ENCODE peak calls at places on chromosomes 4 and X, in nine cellular contexts. V is suprapubic skin; Y is NCI-H82; K is iris pigment epithelial cell; W is NCI-H1436; R is CD8-positive, alpha-beta T cell; N is activated T-cell treated with anti-CD3 and anti-CD28 coated beads for 1 hour; F is astrocyte of the spinal cord; H is stimulated activated CD8-positive, alpha-beta memory T cell treated with anti-CD3 and anti-CD28 coated beads, Interleukin-12 subunit alpha, Interleukin-12 subunit beta, amount 100 ng/mL, for 4 hours. D is an unnamed sample.
A peak's percentile ranks its signal among the peaks of the same experiment; 100 is the strongest.

GRCh38 chr4:117225441-117225840 is 140.1 kb upstream of the TRAM1L1 start:
- DNase-seq in V (no peak), Y (no peak), K (no peak), W (no peak), R (no peak), N (no peak), F (no peak), H (no peak), D (no peak)

GRCh38 chr4:40699648-40700047 is 50.1 kb upstream of the NSUN7 start:
- DNase-seq in V (no peak), Y (no peak), K (peak; percentile 86), W (no peak), R (no peak), N (no peak), F (peak; percentile 86), H (no peak), D (peak; percentile 70)

GRCh38 chrX:13165747-13166146 is 121.3 kb upstream of the FAM9C start:
- DNase-seq in V (no peak), Y (no peak), K (no peak), W (no peak), R (no peak), N (no peak), F (no peak), H (no peak), D (no peak)

GRCh38 chr4:21447320-21448055 is 501.1 kb downstream of the KCNIP4 start:
- DNase-seq in V (no peak), Y (no peak), K (peak; percentile 20), W (no peak), R (no peak), N (no peak), F (no peak), H (no peak), D (no peak)

GRCh38 chrX:24553016-24553415 is 87.9 kb downstream of the PDK3 start:
- DNase-seq in V (no peak), Y (no peak), K (peak; percentile 9), W (no peak), R (no peak), N (no peak), F (no peak), H (no peak), D (no peak)

GRCh38 chr4:103938488-103938887 is 218.7 kb upstream of the TACR3 start:
- DNase-seq in V (no peak), Y (no peak), K (no peak), W (no peak), R (no peak), N (no peak), F (no peak), H (no peak), D (no peak)

GRCh38 chr4:160276785-160277325 is 1174.0 kb downstream of the RAPGEF2 start:
- DNase-seq in V (no peak), Y (peak; percentile 80), K (no peak), W (no peak), R (no peak), N (no peak), F (no peak), H (no peak), D (no peak)

GRCh38 chrX:150219374-150220185 is 143.5 kb upstream of the MAMLD1 start:
- DNase-seq in V (no peak), Y (no peak), K (no peak), W (no peak), R (no peak), N (no peak), F (peak; percentile 34), H (no peak), D (peak; percentile 87)

GRCh38 chr4:145216532-145216931 is 36.1 kb upstream of the OTUD4 start:
- DNase-seq in V (no peak), Y (peak; percentile 24), K (peak; percentile 52), W (no peak), R (no peak), N (no peak), F (peak; percentile 41), H (no peak), D (peak; percentile 19)

D was measured in RPMI7951.